ENCODE peak calls at places on chromosomes 13 and 19, in seven cellular contexts. Z is mesothelial cell of epicardium, K is PC-3, A is right lobe of liver, L is GM20000, X is heart left ventricle, H is mammary epithelial cell. Y is an unnamed sample.

GRCh38 chr19:34300380-34300779 is 46.0 kb downstream of the GARRE1 start:
- DNase-seq in Z (no peak), K (no peak), A (no peak), L (no peak), X (no peak), H (no peak), Y (no peak)

GRCh38 chr13:37375724-37376123 is 222.8 kb downstream of the POSTN start:
- DNase-seq in Z (no peak), K (peak), A (no peak), L (no peak), X (no peak), H (no peak), Y (no peak)

GRCh38 chr19:42279148-42279901 is 10.3 kb downstream of the CIC start:
- DNase-seq in Z (no peak), K (no peak), A (no peak), L (no peak), X (no peak), H (no peak), Y (no peak)

GRCh38 chr19:4431808-4432674 is 25.6 kb downstream of the UBXN6 start:
- DNase-seq in Z (no peak), K (no peak), A (no peak), L (peak), X (no peak), H (no peak), Y (no peak)

GRCh38 chr13:97252735-97253134 is 30.6 kb downstream of the MBNL2 start:
- DNase-seq in Z (no peak), K (no peak), A (no peak), L (no peak), X (no peak), H (no peak), Y (no peak)

GRCh38 chr13:53854321-53854720 is 825.7 kb downstream of the OLFM4 start:
- DNase-seq in Z (no peak), K (no peak), A (no peak), L (no peak), X (no peak), H (no peak), Y (no peak)

GRCh38 chr13:112771877-112772538 is 82.2 kb downstream of the ATP11A start:
- DNase-seq in Z (no peak), K (no peak), A (no peak), L (no peak), X (no peak), H (no peak), Y (no peak)

GRCh38 chr13:38879278-38879677 is 111.4 kb downstream of the STOML3 start:
- DNase-seq in Z (no peak), K (no peak), A (no peak), L (no peak), X (no peak), H (no peak), Y (no peak)

GRCh38 chr13:105389373-105389772 is 1146.1 kb downstream of the EFNB2 start:
- DNase-seq in Z (no peak), K (no peak), A (no peak), L (no peak), X (no peak), H (no peak), Y (no peak)

GRCh38 chr19:38004100-38004504 is 97.1 kb downstream of the SIPA1L3 start:
- DNase-seq in Z (no peak), K (peak), A (no peak), L (no peak), X (no peak), H (no peak), Y (no peak)

GRCh38 chr19:13071444-13072205 is 31.0 kb downstream of the LYL1 start:
- DNase-seq in Z (no peak), K (no peak), A (no peak), L (no peak), X (no peak), H (no peak), Y (no peak)

GRCh38 chr13:99650410-99650809 is 149.1 kb downstream of the TM9SF2 start:
- DNase-seq in Z (no peak), K (no peak), A (no peak), L (no peak), X (no peak), H (no peak), Y (no peak)

GRCh38 chr19:48635263-48635965 is 1.8 kb downstream of the DBP start:
- DNase-seq in Z (no peak), K (peak), A (peak), L (peak), X (peak), H (no peak), Y (peak)

GRCh38 chr13:20054586-20054985 is 96.1 kb downstream of the ZMYM2 start:
- DNase-seq in Z (no peak), K (no peak), A (no peak), L (no peak), X (no peak), H (no peak), Y (no peak)

GRCh38 chr19:6739390-6739883 is at the start of gene TRIP10:
- DNase-seq in Z (peak), K (peak), A (peak), L (peak), X (peak), H (peak), Y (peak)

GRCh38 chr13:49972709-49973108 is 24.1 kb upstream of the TRIM13 start:
- DNase-seq in Z (no peak), K (no peak), A (no peak), L (no peak), X (no peak), H (no peak), Y (no peak)

GRCh38 chr13:49980266-49980665 is 16.6 kb upstream of the TRIM13 start:
- DNase-seq in Z (no peak), K (no peak), A (no peak), L (no peak), X (no peak), H (no peak), Y (no peak)

GRCh38 chr13:49977992-49978391 is 18.9 kb upstream of the TRIM13 start:
- DNase-seq in Z (no peak), K (no peak), A (no peak), L (no peak), X (no peak), H (no peak), Y (no peak)

GRCh38 chr13:49975826-49976225 is 21.0 kb upstream of the TRIM13 start:
- DNase-seq in Z (no peak), K (no peak), A (no peak), L (no peak), X (no peak), H (no peak), Y (no peak)

GRCh38 chr13:49976314-49977258 is 20.3 kb upstream of the TRIM13 start:
- DNase-seq in Z (peak), K (peak), A (peak), L (peak), X (peak), H (peak), Y (peak)
- TF ChIP-seq CTCF in Z (peak), K (peak), A (peak), L (peak), X (peak), H (peak), Y (peak)

GRCh38 chr19:14112809-14113385 is 4.7 kb downstream of the PRKACA start:
- DNase-seq in Z (no peak), K (no peak), A (peak), L (no peak), X (peak), H (no peak), Y (no peak)
- TF ChIP-seq CTCF in Z (no peak), K (no peak), A (no peak), L (no peak), X (no peak), H (no peak), Y (no peak)

GRCh38 chr19:43662487-43662886 is 7.5 kb downstream of the PLAUR start:
- DNase-seq in Z (no peak), K (peak), A (no peak), L (no peak), X (no peak), H (no peak), Y (no peak)
- TF ChIP-seq CTCF in Z (peak), K (peak), A (peak), L (no peak), X (no peak), H (peak), Y (no peak)

GRCh38 chr13:44661936-44662335 is 85.8 kb upstream of the TSC22D1 start:
- DNase-seq in Z (no peak), K (no peak), A (no peak), L (no peak), X (no peak), H (no peak), Y (no peak)

GRCh38 chr13:44660050-44660449 is 83.9 kb upstream of the TSC22D1 start:
- DNase-seq in Z (no peak), K (no peak), A (no peak), L (no peak), X (no peak), H (peak), Y (no peak)

GRCh38 chr13:44667950-44668349 is 91.8 kb upstream of the TSC22D1 start:
- DNase-seq in Z (no peak), K (no peak), A (no peak), L (peak), X (no peak), H (no peak), Y (no peak)

GRCh38 chr13:44662515-44662914 is 86.4 kb upstream of the TSC22D1 start:
- DNase-seq in Z (no peak), K (no peak), A (no peak), L (no peak), X (no peak), H (no peak), Y (no peak)

DNA sequence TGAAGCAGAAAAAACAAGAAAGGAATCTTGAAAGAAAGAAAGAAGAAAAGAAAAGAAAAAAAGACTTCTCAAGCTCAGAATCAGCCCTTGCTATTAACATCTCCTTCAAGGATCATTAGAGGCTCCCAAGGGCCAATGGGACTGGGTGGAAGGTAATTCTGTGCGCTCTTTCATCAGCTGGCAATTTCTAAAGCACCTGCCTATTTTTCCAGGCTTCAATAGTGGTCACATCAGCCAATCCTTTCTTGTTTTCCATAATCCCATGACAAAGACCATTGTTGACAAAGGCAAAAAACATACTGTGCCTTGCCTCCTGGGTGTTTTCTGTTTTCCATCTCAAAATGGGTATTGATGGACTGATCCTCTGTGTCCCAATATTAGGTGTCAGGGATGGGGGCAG is 88.2 kb upstream of the TSC22D1 start:
- DNase-seq in Z (no peak), K (no peak), A (no peak), L (no peak), X (no peak), H (no peak), Y (no peak)
- TF ChIP-seq CTCF in Z (no peak), K (no peak), A (no peak), L (no peak), X (no peak), H (no peak), Y (no peak)

GRCh38 chr13:50082426-50083283 is 67.4 kb downstream of the KCNRG start:
- DNase-seq in Z (peak), K (peak), A (peak), L (peak), X (peak), H (peak), Y (peak)
- TF ChIP-seq CTCF in Z (no peak), K (no peak), A (no peak), L (no peak), X (no peak), H (no peak), Y (no peak)

DNA sequence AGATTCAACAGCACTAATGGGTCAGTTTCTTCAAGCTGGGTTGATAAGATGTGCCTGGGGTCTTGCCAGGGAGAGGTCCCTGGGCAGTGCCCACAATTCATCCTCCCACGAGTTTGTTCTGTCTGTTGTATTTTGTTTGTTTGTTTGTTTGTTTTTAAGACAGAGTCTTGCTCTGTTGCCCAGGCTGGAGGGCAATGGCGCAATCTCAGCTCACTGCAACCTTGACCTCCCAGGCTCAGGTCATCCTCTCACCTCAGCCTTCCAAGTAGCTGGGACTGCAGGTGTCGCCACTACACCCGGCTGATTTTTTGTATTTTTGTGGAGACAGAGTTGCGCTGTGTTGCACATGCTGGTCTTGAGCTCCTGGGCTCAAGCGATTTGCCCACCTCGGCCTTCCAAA is 120.1 kb downstream of the NUFIP1 start:
- DNase-seq in Z (no peak), K (no peak), A (no peak), L (no peak), X (no peak), H (no peak), Y (no peak)
- TF ChIP-seq CTCF in Z (no peak), K (no peak), A (no peak), L (no peak), X (no peak), H (no peak), Y (no peak)

Y was measured in natural killer cell.